ENCODE peak calls at places on chromosomes 11 and 22, in nine cellular contexts. One of them, this sample, is unnamed.

GRCh38 chr22:27296091-27296675 is 505.4 kb downstream of the MN1 start:
- DNase-seq in stimulated activated CD8-positive, alpha-beta memory T cell treated with anti-CD3 and anti-CD28 coated beads, Interleukin-15, amount 100 ng/mL, for 1 hour: no peak
- DNase-seq in HTR-8/SVneo: no peak
- DNase-seq in NCI-H1930: no peak
- DNase-seq in foreskin fibroblast: no peak
- DNase-seq in GM04504: no peak
- DNase-seq in heart left ventricle: no peak
- DNase-seq in ELR: no peak
- DNase-seq in tibial nerve: no peak
- DNase-seq in this sample: no peak

GRCh38 chr11:78427615-78428272 is 10.1 kb upstream of the GAB2 start:
- DNase-seq in GM04504: no peak
- DNase-seq in foreskin fibroblast: no peak
- DNase-seq in stimulated activated CD8-positive, alpha-beta memory T cell treated with anti-CD3 and anti-CD28 coated beads, Interleukin-15, amount 100 ng/mL, for 1 hour: no peak
- DNase-seq in tibial nerve: no peak
- DNase-seq in HTR-8/SVneo: no peak
- DNase-seq in NCI-H1930: no peak
- DNase-seq in heart left ventricle: no peak
- DNase-seq in ELR: no peak
- DNase-seq in this sample: no peak

GRCh38 chr11:122715883-122716282 is 60.4 kb downstream of the UBASH3B start:
- DNase-seq in foreskin fibroblast: no peak
- DNase-seq in NCI-H1930: no peak
- DNase-seq in GM04504: no peak
- DNase-seq in stimulated activated CD8-positive, alpha-beta memory T cell treated with anti-CD3 and anti-CD28 coated beads, Interleukin-15, amount 100 ng/mL, for 1 hour: no peak
- DNase-seq in heart left ventricle: no peak
- DNase-seq in HTR-8/SVneo: no peak
- DNase-seq in ELR: no peak
- DNase-seq in tibial nerve: no peak
- DNase-seq in this sample: no peak

GRCh38 chr11:124669193-124669592 is 4.3 kb downstream of the SIAE start:
- DNase-seq in ELR: peak; percentile 57
- DNase-seq in HTR-8/SVneo: peak; percentile 46
- DNase-seq in heart left ventricle: no peak
- DNase-seq in stimulated activated CD8-positive, alpha-beta memory T cell treated with anti-CD3 and anti-CD28 coated beads, Interleukin-15, amount 100 ng/mL, for 1 hour: peak; percentile 18
- DNase-seq in GM04504: no peak
- DNase-seq in NCI-H1930: peak; percentile 35
- DNase-seq in foreskin fibroblast: peak; percentile 76
- DNase-seq in tibial nerve: peak; percentile 78
- DNase-seq in this sample: peak; percentile 59

GRCh38 chr11:11035331-11035730 is 177.5 kb upstream of the ZBED5 start:
- DNase-seq in GM04504: no peak
- DNase-seq in stimulated activated CD8-positive, alpha-beta memory T cell treated with anti-CD3 and anti-CD28 coated beads, Interleukin-15, amount 100 ng/mL, for 1 hour: no peak
- DNase-seq in tibial nerve: no peak
- DNase-seq in ELR: no peak
- DNase-seq in HTR-8/SVneo: no peak
- DNase-seq in NCI-H1930: no peak
- DNase-seq in heart left ventricle: no peak
- DNase-seq in foreskin fibroblast: no peak
- DNase-seq in this sample: peak; percentile 9

GRCh38 chr11:132576706-132577105 is 955.6 kb downstream of the OPCML start:
- DNase-seq in stimulated activated CD8-positive, alpha-beta memory T cell treated with anti-CD3 and anti-CD28 coated beads, Interleukin-15, amount 100 ng/mL, for 1 hour: no peak
- DNase-seq in foreskin fibroblast: peak; percentile 85
- DNase-seq in GM04504: peak; percentile 86
- DNase-seq in heart left ventricle: no peak
- DNase-seq in ELR: peak; percentile 94
- DNase-seq in NCI-H1930: no peak
- DNase-seq in tibial nerve: no peak
- DNase-seq in HTR-8/SVneo: peak; percentile 47
- DNase-seq in this sample: no peak

GRCh38 chr11:132125855-132126841 is 755.7 kb downstream of the NTM start:
- DNase-seq in NCI-H1930: no peak
- DNase-seq in stimulated activated CD8-positive, alpha-beta memory T cell treated with anti-CD3 and anti-CD28 coated beads, Interleukin-15, amount 100 ng/mL, for 1 hour: no peak
- DNase-seq in GM04504: no peak
- DNase-seq in HTR-8/SVneo: no peak
- DNase-seq in foreskin fibroblast: peak; percentile 87
- DNase-seq in ELR: peak; percentile 73
- DNase-seq in tibial nerve: peak; percentile 25
- DNase-seq in heart left ventricle: no peak
- DNase-seq in this sample: peak; percentile 36

GRCh38 chr22:26406118-26406517 is 22.9 kb upstream of the ASPHD2 start:
- DNase-seq in heart left ventricle: no peak
- DNase-seq in tibial nerve: no peak
- DNase-seq in stimulated activated CD8-positive, alpha-beta memory T cell treated with anti-CD3 and anti-CD28 coated beads, Interleukin-15, amount 100 ng/mL, for 1 hour: no peak
- DNase-seq in GM04504: no peak
- DNase-seq in HTR-8/SVneo: no peak
- DNase-seq in foreskin fibroblast: peak; percentile 57
- DNase-seq in ELR: peak; percentile 28
- DNase-seq in NCI-H1930: no peak
- DNase-seq in this sample: no peak

GRCh38 chr11:85596886-85597285 is 30.3 kb downstream of the DLG2 start:
- DNase-seq in HTR-8/SVneo: no peak
- DNase-seq in NCI-H1930: peak; percentile 42
- DNase-seq in heart left ventricle: no peak
- DNase-seq in ELR: no peak
- DNase-seq in stimulated activated CD8-positive, alpha-beta memory T cell treated with anti-CD3 and anti-CD28 coated beads, Interleukin-15, amount 100 ng/mL, for 1 hour: no peak
- DNase-seq in GM04504: no peak
- DNase-seq in tibial nerve: no peak
- DNase-seq in foreskin fibroblast: no peak
- DNase-seq in this sample: no peak

GRCh38 chr11:77508031-77508430 is 34.1 kb upstream of the PAK1 start:
- DNase-seq in tibial nerve: no peak
- DNase-seq in ELR: no peak
- DNase-seq in stimulated activated CD8-positive, alpha-beta memory T cell treated with anti-CD3 and anti-CD28 coated beads, Interleukin-15, amount 100 ng/mL, for 1 hour: no peak
- DNase-seq in heart left ventricle: no peak
- DNase-seq in NCI-H1930: no peak
- DNase-seq in GM04504: no peak
- DNase-seq in HTR-8/SVneo: no peak
- DNase-seq in foreskin fibroblast: no peak
- DNase-seq in this sample: no peak

GRCh38 chr11:119937412-119937811 is 200.5 kb downstream of the TRIM29 start:
- DNase-seq in HTR-8/SVneo: no peak
- DNase-seq in ELR: no peak
- DNase-seq in GM04504: no peak
- DNase-seq in stimulated activated CD8-positive, alpha-beta memory T cell treated with anti-CD3 and anti-CD28 coated beads, Interleukin-15, amount 100 ng/mL, for 1 hour: no peak
- DNase-seq in NCI-H1930: no peak
- DNase-seq in heart left ventricle: no peak
- DNase-seq in tibial nerve: no peak
- DNase-seq in foreskin fibroblast: no peak
- DNase-seq in this sample: no peak

GRCh38 chr22:23072911-23073491 is 2.7 kb downstream of the GNAZ start:
- DNase-seq in foreskin fibroblast: peak; percentile 56
- DNase-seq in NCI-H1930: no peak
- DNase-seq in ELR: peak; percentile 87
- DNase-seq in GM04504: no peak
- DNase-seq in tibial nerve: no peak
- DNase-seq in stimulated activated CD8-positive, alpha-beta memory T cell treated with anti-CD3 and anti-CD28 coated beads, Interleukin-15, amount 100 ng/mL, for 1 hour: no peak
- DNase-seq in heart left ventricle: peak; percentile 9
- DNase-seq in HTR-8/SVneo: no peak
- DNase-seq in this sample: no peak

GRCh38 chr11:40491341-40491740 is 968.1 kb downstream of the LRRC4C start:
- DNase-seq in GM04504: no peak
- DNase-seq in heart left ventricle: no peak
- DNase-seq in foreskin fibroblast: no peak
- DNase-seq in stimulated activated CD8-positive, alpha-beta memory T cell treated with anti-CD3 and anti-CD28 coated beads, Interleukin-15, amount 100 ng/mL, for 1 hour: no peak
- DNase-seq in NCI-H1930: no peak
- DNase-seq in HTR-8/SVneo: no peak
- DNase-seq in tibial nerve: no peak
- DNase-seq in ELR: no peak
- DNase-seq in this sample: no peak

GRCh38 chr11:76604081-76604601 is 66.4 kb downstream of the LRRC32 start:
- DNase-seq in heart left ventricle: no peak
- DNase-seq in ELR: no peak
- DNase-seq in stimulated activated CD8-positive, alpha-beta memory T cell treated with anti-CD3 and anti-CD28 coated beads, Interleukin-15, amount 100 ng/mL, for 1 hour: no peak
- DNase-seq in HTR-8/SVneo: no peak
- DNase-seq in GM04504: no peak
- DNase-seq in foreskin fibroblast: no peak
- DNase-seq in tibial nerve: no peak
- DNase-seq in NCI-H1930: no peak
- DNase-seq in this sample: no peak

GRCh38 chr11:84906995-84907394 is 720.1 kb downstream of the DLG2 start:
- DNase-seq in stimulated activated CD8-positive, alpha-beta memory T cell treated with anti-CD3 and anti-CD28 coated beads, Interleukin-15, amount 100 ng/mL, for 1 hour: no peak
- DNase-seq in ELR: no peak
- DNase-seq in heart left ventricle: no peak
- DNase-seq in foreskin fibroblast: peak; percentile 21
- DNase-seq in tibial nerve: no peak
- DNase-seq in GM04504: peak; percentile 6
- DNase-seq in NCI-H1930: no peak
- DNase-seq in HTR-8/SVneo: no peak
- DNase-seq in this sample: no peak

GRCh38 chr22:23181763-23182288 is 1.5 kb downstream of the BCR start:
- DNase-seq in ELR: no peak
- DNase-seq in HTR-8/SVneo: no peak
- DNase-seq in tibial nerve: no peak
- DNase-seq in stimulated activated CD8-positive, alpha-beta memory T cell treated with anti-CD3 and anti-CD28 coated beads, Interleukin-15, amount 100 ng/mL, for 1 hour: no peak
- DNase-seq in heart left ventricle: no peak
- DNase-seq in GM04504: no peak
- DNase-seq in foreskin fibroblast: no peak
- DNase-seq in NCI-H1930: no peak
- DNase-seq in this sample: no peak

GRCh38 chr22:30423296-30423958 is 2.1 kb upstream of the MTFP1 start:
- DNase-seq in NCI-H1930: no peak
- DNase-seq in ELR: no peak
- DNase-seq in heart left ventricle: peak; percentile 86
- DNase-seq in stimulated activated CD8-positive, alpha-beta memory T cell treated with anti-CD3 and anti-CD28 coated beads, Interleukin-15, amount 100 ng/mL, for 1 hour: no peak
- DNase-seq in tibial nerve: no peak
- DNase-seq in foreskin fibroblast: no peak
- DNase-seq in HTR-8/SVneo: no peak
- DNase-seq in GM04504: no peak
- DNase-seq in this sample: peak; percentile 51

GRCh38 chr11:22510741-22511140 is 114.9 kb downstream of the FANCF start:
- DNase-seq in stimulated activated CD8-positive, alpha-beta memory T cell treated with anti-CD3 and anti-CD28 coated beads, Interleukin-15, amount 100 ng/mL, for 1 hour: no peak
- DNase-seq in foreskin fibroblast: peak; percentile 8
- DNase-seq in tibial nerve: no peak
- DNase-seq in heart left ventricle: no peak
- DNase-seq in GM04504: no peak
- DNase-seq in NCI-H1930: no peak
- DNase-seq in HTR-8/SVneo: no peak
- DNase-seq in ELR: peak; percentile 4
- DNase-seq in this sample: no peak

GRCh38 chr11:82714346-82715174 is 19.1 kb downstream of the FAM181B start:
- DNase-seq in tibial nerve: no peak
- DNase-seq in stimulated activated CD8-positive, alpha-beta memory T cell treated with anti-CD3 and anti-CD28 coated beads, Interleukin-15, amount 100 ng/mL, for 1 hour: no peak
- DNase-seq in heart left ventricle: no peak
- DNase-seq in foreskin fibroblast: no peak
- DNase-seq in NCI-H1930: no peak
- DNase-seq in GM04504: no peak
- DNase-seq in HTR-8/SVneo: no peak
- DNase-seq in ELR: no peak
- DNase-seq in this sample: peak; percentile 10

GRCh38 chr22:39129746-39130145 is 22.7 kb downstream of the CBX7 start:
- DNase-seq in ELR: no peak
- DNase-seq in heart left ventricle: no peak
- DNase-seq in NCI-H1930: no peak
- DNase-seq in foreskin fibroblast: no peak
- DNase-seq in HTR-8/SVneo: no peak
- DNase-seq in stimulated activated CD8-positive, alpha-beta memory T cell treated with anti-CD3 and anti-CD28 coated beads, Interleukin-15, amount 100 ng/mL, for 1 hour: no peak
- DNase-seq in tibial nerve: no peak
- DNase-seq in GM04504: no peak
- DNase-seq in this sample: no peak

GRCh38 chr11:57277845-57278720 is 41.0 kb upstream of the APLNR start:
- DNase-seq in heart left ventricle: peak; percentile 72
- DNase-seq in GM04504: peak; percentile 67
- DNase-seq in foreskin fibroblast: peak; percentile 94
- DNase-seq in HTR-8/SVneo: peak; percentile 71
- DNase-seq in NCI-H1930: no peak
- DNase-seq in ELR: peak; percentile 84
- DNase-seq in tibial nerve: peak; percentile 83
- DNase-seq in stimulated activated CD8-positive, alpha-beta memory T cell treated with anti-CD3 and anti-CD28 coated beads, Interleukin-15, amount 100 ng/mL, for 1 hour: no peak
- DNase-seq in this sample: peak; percentile 92

GRCh38 chr11:111908639-111909305 is 2.8 kb downstream of the CRYAB start:
- DNase-seq in heart left ventricle: no peak
- DNase-seq in HTR-8/SVneo: no peak
- DNase-seq in tibial nerve: no peak
- DNase-seq in ELR: no peak
- DNase-seq in NCI-H1930: no peak
- DNase-seq in GM04504: no peak
- DNase-seq in stimulated activated CD8-positive, alpha-beta memory T cell treated with anti-CD3 and anti-CD28 coated beads, Interleukin-15, amount 100 ng/mL, for 1 hour: no peak
- DNase-seq in foreskin fibroblast: no peak
- DNase-seq in this sample: no peak

GRCh38 chr22:36419177-36419911 is 31.6 kb upstream of the MYH9 start:
- DNase-seq in stimulated activated CD8-positive, alpha-beta memory T cell treated with anti-CD3 and anti-CD28 coated beads, Interleukin-15, amount 100 ng/mL, for 1 hour: no peak
- DNase-seq in ELR: peak; percentile 56
- DNase-seq in NCI-H1930: no peak
- DNase-seq in heart left ventricle: peak; percentile 69
- DNase-seq in HTR-8/SVneo: no peak
- DNase-seq in GM04504: no peak
- DNase-seq in foreskin fibroblast: peak; percentile 86
- DNase-seq in tibial nerve: peak; percentile 50
- DNase-seq in this sample: peak; percentile 88

GRCh38 chr11:472816-473215 is 22.7 kb downstream of the PTDSS2 start:
- DNase-seq in stimulated activated CD8-positive, alpha-beta memory T cell treated with anti-CD3 and anti-CD28 coated beads, Interleukin-15, amount 100 ng/mL, for 1 hour: no peak
- DNase-seq in ELR: no peak
- DNase-seq in tibial nerve: no peak
- DNase-seq in NCI-H1930: no peak
- DNase-seq in HTR-8/SVneo: no peak
- DNase-seq in GM04504: no peak
- DNase-seq in foreskin fibroblast: no peak
- DNase-seq in heart left ventricle: no peak
- DNase-seq in this sample: no peak

GRCh38 chr11:2480874-2481220 is 36.0 kb downstream of the KCNQ1 start:
- DNase-seq in ELR: no peak
- DNase-seq in NCI-H1930: no peak
- DNase-seq in heart left ventricle: no peak
- DNase-seq in HTR-8/SVneo: no peak
- DNase-seq in GM04504: no peak
- DNase-seq in foreskin fibroblast: no peak
- DNase-seq in stimulated activated CD8-positive, alpha-beta memory T cell treated with anti-CD3 and anti-CD28 coated beads, Interleukin-15, amount 100 ng/mL, for 1 hour: no peak
- DNase-seq in tibial nerve: no peak
- DNase-seq in this sample: no peak

This sample was measured in cardiac muscle cell.